ENCODE peak calls at places on chromosomes 16 and 17, in six cellular contexts. One of them, this sample, is unnamed.
A peak's percentile ranks its signal among the peaks of the same experiment; 100 is the strongest.

GRCh38 chr16:31451681-31452351 is 7.5 kb upstream of the ARMC5 start:
- DNase-seq in transverse colon: no peak
- DNase-seq in psoas muscle: peak; percentile 61
- DNase-seq in Karpas-422: peak; percentile 51
- DNase-seq in cardiac muscle cell: peak; percentile 79
- DNase-seq in ovary: peak; percentile 61
- DNase-seq in this sample: peak; percentile 74

GRCh38 chr16:49608095-49608494 is 234.5 kb downstream of the C16orf78 start:
- DNase-seq in transverse colon: no peak
- DNase-seq in psoas muscle: no peak
- DNase-seq in Karpas-422: no peak
- DNase-seq in cardiac muscle cell: peak; percentile 8
- DNase-seq in ovary: no peak
- DNase-seq in this sample: no peak

GRCh38 chr17:67441052-67441738 is 64.1 kb downstream of the PITPNC1 start:
- DNase-seq in transverse colon: peak; percentile 40
- DNase-seq in psoas muscle: peak; percentile 19
- DNase-seq in Karpas-422: no peak
- DNase-seq in cardiac muscle cell: peak; percentile 33
- DNase-seq in ovary: no peak
- DNase-seq in this sample: peak; percentile 76

GRCh38 chr16:11059588-11059987 is 115.2 kb downstream of the CLEC16A start:
- DNase-seq in transverse colon: no peak
- DNase-seq in psoas muscle: no peak
- DNase-seq in Karpas-422: no peak
- DNase-seq in cardiac muscle cell: no peak
- DNase-seq in ovary: no peak
- DNase-seq in this sample: no peak

GRCh38 chr17:63275318-63275967 is 170.7 kb downstream of the CYB561 start:
- DNase-seq in transverse colon: no peak
- DNase-seq in psoas muscle: no peak
- DNase-seq in Karpas-422: no peak
- DNase-seq in cardiac muscle cell: peak; percentile 96
- DNase-seq in ovary: no peak
- DNase-seq in this sample: peak; percentile 81

GRCh38 chr17:4522661-4523060 is 24.0 kb downstream of the SPNS2 start:
- DNase-seq in transverse colon: no peak
- DNase-seq in psoas muscle: no peak
- DNase-seq in Karpas-422: no peak
- DNase-seq in cardiac muscle cell: no peak
- DNase-seq in ovary: no peak
- DNase-seq in this sample: no peak

GRCh38 chr17:32275060-32276042 is 9.7 kb downstream of the RHBDL3 start:
- DNase-seq in transverse colon: no peak
- DNase-seq in psoas muscle: peak; percentile 64
- DNase-seq in Karpas-422: no peak
- DNase-seq in cardiac muscle cell: peak; percentile 74
- DNase-seq in ovary: peak; percentile 44
- DNase-seq in this sample: peak; percentile 95

GRCh38 chr16:18932243-18932997 is 6.2 kb upstream of the SMG1 start:
- DNase-seq in transverse colon: no peak
- DNase-seq in psoas muscle: no peak
- DNase-seq in Karpas-422: no peak
- DNase-seq in cardiac muscle cell: peak; percentile 30
- DNase-seq in ovary: no peak
- DNase-seq in this sample: no peak

GRCh38 chr17:19799796-19800195 is 51.7 kb upstream of the ALDH3A1 start:
- DNase-seq in transverse colon: no peak
- DNase-seq in psoas muscle: no peak
- DNase-seq in Karpas-422: no peak
- DNase-seq in cardiac muscle cell: no peak
- DNase-seq in ovary: no peak
- DNase-seq in this sample: no peak

GRCh38 chr16:66161942-66162341 is 204.5 kb upstream of the CDH5 start:
- DNase-seq in transverse colon: no peak
- DNase-seq in psoas muscle: no peak
- DNase-seq in Karpas-422: no peak
- DNase-seq in cardiac muscle cell: no peak
- DNase-seq in ovary: no peak
- DNase-seq in this sample: no peak

GRCh38 chr16:87442581-87442966 is 50.2 kb downstream of the ZCCHC14 start:
- DNase-seq in transverse colon: no peak
- DNase-seq in psoas muscle: no peak
- DNase-seq in Karpas-422: no peak
- DNase-seq in cardiac muscle cell: peak; percentile 32
- DNase-seq in ovary: no peak
- DNase-seq in this sample: peak; percentile 18

GRCh38 chr16:17474572-17474971 is 3.8 kb upstream of the XYLT1 start:
- DNase-seq in transverse colon: peak; percentile 20
- DNase-seq in psoas muscle: no peak
- DNase-seq in Karpas-422: peak; percentile 63
- DNase-seq in cardiac muscle cell: no peak
- DNase-seq in ovary: no peak
- DNase-seq in this sample: no peak

GRCh38 chr16:82633964-82634600 is 7.3 kb downstream of the CDH13 start:
- DNase-seq in transverse colon: peak; percentile 28
- DNase-seq in psoas muscle: peak; percentile 55
- DNase-seq in Karpas-422: no peak
- DNase-seq in cardiac muscle cell: peak; percentile 64
- DNase-seq in ovary: no peak
- DNase-seq in this sample: peak; percentile 75

GRCh38 chr17:82872591-82873520 is 33.0 kb upstream of the ZNF750 start:
- DNase-seq in transverse colon: no peak
- DNase-seq in psoas muscle: no peak
- DNase-seq in Karpas-422: no peak
- DNase-seq in cardiac muscle cell: no peak
- DNase-seq in ovary: no peak
- DNase-seq in this sample: no peak

GRCh38 chr17:57577751-57578607 is 167.1 kb downstream of the CCDC182 start:
- DNase-seq in transverse colon: no peak
- DNase-seq in psoas muscle: peak; percentile 40
- DNase-seq in Karpas-422: no peak
- DNase-seq in cardiac muscle cell: peak; percentile 93
- DNase-seq in ovary: peak; percentile 85
- DNase-seq in this sample: peak; percentile 63

GRCh38 chr16:4538067-4538385 is 547 bp downstream of the CDIP1 start:
- DNase-seq in transverse colon: no peak
- DNase-seq in psoas muscle: no peak
- DNase-seq in Karpas-422: no peak
- DNase-seq in cardiac muscle cell: peak; percentile 25
- DNase-seq in ovary: no peak
- DNase-seq in this sample: no peak

GRCh38 chr17:57045868-57046671 is 39.0 kb upstream of the AKAP1 start:
- DNase-seq in transverse colon: peak; percentile 52
- DNase-seq in psoas muscle: peak; percentile 36
- DNase-seq in Karpas-422: no peak
- DNase-seq in cardiac muscle cell: no peak
- DNase-seq in ovary: no peak
- DNase-seq in this sample: no peak

GRCh38 chr17:61402978-61403845 is 3.6 kb downstream of the TBX2 start:
- DNase-seq in transverse colon: no peak
- DNase-seq in psoas muscle: no peak
- DNase-seq in Karpas-422: no peak
- DNase-seq in cardiac muscle cell: no peak
- DNase-seq in ovary: no peak
- DNase-seq in this sample: no peak

GRCh38 chr17:42248351-42249179 is 27.6 kb downstream of the STAT5B start:
- DNase-seq in transverse colon: peak; percentile 79
- DNase-seq in psoas muscle: peak; percentile 70
- DNase-seq in Karpas-422: peak; percentile 94
- DNase-seq in cardiac muscle cell: peak; percentile 98
- DNase-seq in ovary: peak; percentile 91
- DNase-seq in this sample: no peak

GRCh38 chr17:40348562-40349476 is 15.7 kb downstream of the GJD3 start:
- DNase-seq in transverse colon: peak; percentile 57
- DNase-seq in psoas muscle: peak; percentile 70
- DNase-seq in Karpas-422: no peak
- DNase-seq in cardiac muscle cell: no peak
- DNase-seq in ovary: no peak
- DNase-seq in this sample: no peak

GRCh38 chr16:1645914-1646525 is 32.1 kb upstream of the JPT2 start:
- DNase-seq in transverse colon: no peak
- DNase-seq in psoas muscle: no peak
- DNase-seq in Karpas-422: no peak
- DNase-seq in cardiac muscle cell: no peak
- DNase-seq in ovary: no peak
- DNase-seq in this sample: peak; percentile 38
- H3K4me3 ChIP-seq in transverse colon: no peak overlapping the region
- H3K4me3 ChIP-seq in psoas muscle: no peak overlapping the region
- H3K4me3 ChIP-seq in Karpas-422: no peak overlapping the region
- H3K4me3 ChIP-seq in cardiac muscle cell: no peak overlapping the region
- H3K4me3 ChIP-seq in ovary: no peak overlapping the region
- H3K4me3 ChIP-seq in this sample: no peak overlapping the region

DNA sequence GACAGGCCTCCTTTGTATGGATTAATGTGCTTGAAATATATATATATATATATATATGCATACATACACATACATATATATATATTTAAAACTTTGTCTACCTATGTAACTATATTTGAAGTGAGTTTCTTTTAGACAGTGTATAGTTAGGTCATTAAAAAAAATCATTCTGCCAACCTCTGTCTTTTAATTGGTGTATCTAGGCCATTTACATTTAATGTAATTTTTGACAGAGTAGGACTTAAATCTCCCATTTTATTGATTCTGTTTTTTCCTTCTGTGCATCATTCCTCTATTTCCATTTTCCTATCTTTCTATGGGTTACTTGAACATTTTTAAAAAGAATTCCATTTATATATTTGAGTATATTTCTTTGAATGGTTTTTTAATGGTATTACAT is 125.2 kb downstream of the IRF8 start:
- DNase-seq in transverse colon: no peak
- DNase-seq in psoas muscle: no peak
- DNase-seq in Karpas-422: no peak
- DNase-seq in cardiac muscle cell: no peak
- DNase-seq in ovary: no peak
- DNase-seq in this sample: no peak
- H3K9me3 ChIP-seq in transverse colon: peaks cover 16% of the 10 kb centered on the region
- H3K9me3 ChIP-seq in psoas muscle: peaks cover 24% of the 10 kb centered on the region
- H3K9me3 ChIP-seq in Karpas-422: peaks cover 11% of the 10 kb centered on the region
- H3K9me3 ChIP-seq in cardiac muscle cell: no peaks in the 10 kb centered on the region
- H3K9me3 ChIP-seq in ovary: peaks cover 14% of the 10 kb centered on the region
- H3K9me3 ChIP-seq in this sample: peaks cover 24% of the 10 kb centered on the region

DNA sequence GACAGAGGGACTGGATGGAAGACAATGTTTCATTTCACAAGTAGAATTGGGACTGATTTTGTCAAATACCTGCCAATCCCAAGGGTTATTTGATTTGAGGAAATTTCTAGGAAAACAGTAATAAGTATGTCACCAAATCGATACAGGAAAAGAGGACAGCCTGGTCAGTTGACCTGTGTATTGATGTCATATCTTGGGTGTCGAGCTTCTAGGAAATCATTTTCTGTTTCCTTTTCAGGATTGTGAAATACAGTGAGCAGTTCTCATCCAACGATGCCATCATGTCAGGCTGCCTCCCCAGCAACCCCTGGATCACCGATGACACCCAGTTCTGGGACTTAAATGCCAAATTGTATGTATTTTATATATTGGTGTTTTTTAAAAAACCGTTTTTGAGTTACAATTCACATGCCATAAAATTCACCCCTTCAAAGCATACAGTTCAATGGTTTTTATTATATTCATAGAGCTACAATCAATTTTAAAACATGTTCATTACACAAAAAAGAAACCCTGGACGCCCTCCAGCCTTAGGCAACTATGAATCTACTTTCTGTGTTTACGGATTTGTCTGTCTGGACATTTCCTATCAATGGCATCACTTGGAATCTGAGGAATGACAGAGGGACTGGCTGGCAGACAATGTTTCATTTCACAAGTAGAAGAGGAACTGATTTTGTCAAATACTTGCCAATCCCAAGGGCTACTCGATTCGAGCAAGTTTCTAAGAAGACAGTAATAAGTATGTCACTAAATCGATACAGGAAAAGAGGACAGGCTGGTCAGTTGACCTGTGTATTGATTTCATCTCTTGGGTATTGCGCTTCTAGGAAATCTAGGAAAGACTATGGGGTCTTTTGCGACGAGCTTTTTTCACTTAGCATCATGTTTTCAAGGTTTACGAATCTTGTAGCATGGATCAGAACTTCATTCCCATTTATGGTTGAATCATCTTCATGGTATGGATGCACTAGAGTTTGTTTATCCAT is 56.4 kb downstream of the RGS9 start:
- DNase-seq in transverse colon: no peak
- DNase-seq in psoas muscle: no peak
- DNase-seq in Karpas-422: no peak
- DNase-seq in cardiac muscle cell: no peak
- DNase-seq in ovary: no peak
- DNase-seq in this sample: peak; percentile 50
- H3K27ac ChIP-seq in transverse colon: no peak overlapping the region
- H3K27ac ChIP-seq in psoas muscle: no peak overlapping the region
- H3K27ac ChIP-seq in Karpas-422: no peak overlapping the region
- H3K27ac ChIP-seq in cardiac muscle cell: no peak overlapping the region
- H3K27ac ChIP-seq in ovary: no peak overlapping the region
- H3K27ac ChIP-seq in this sample: peak overlapping the region; percentile 22

GRCh38 chr17:59328534-59329095 is 2.8 kb upstream of the YPEL2 start:
- DNase-seq in transverse colon: no peak
- DNase-seq in psoas muscle: no peak
- DNase-seq in Karpas-422: no peak
- DNase-seq in cardiac muscle cell: no peak
- DNase-seq in ovary: no peak
- DNase-seq in this sample: no peak

GRCh38 chr17:59331929-59332889 is 754 bp downstream of the YPEL2 start:
- DNase-seq in transverse colon: peak; percentile 51
- DNase-seq in psoas muscle: peak; percentile 81
- DNase-seq in Karpas-422: peak; percentile 51
- DNase-seq in cardiac muscle cell: peak; percentile 51
- DNase-seq in ovary: peak; percentile 29
- DNase-seq in this sample: peak; percentile 40

GRCh38 chr17:59331129-59331928 is at the start of gene YPEL2:
- DNase-seq in transverse colon: peak; percentile 97
- DNase-seq in psoas muscle: peak; percentile 98
- DNase-seq in Karpas-422: peak; percentile 95
- DNase-seq in cardiac muscle cell: peak; percentile 97
- DNase-seq in ovary: peak; percentile 97
- DNase-seq in this sample: peak; percentile 83

GRCh38 chr17:59329558-59330313 is 1.7 kb upstream of the YPEL2 start:
- DNase-seq in transverse colon: peak; percentile 66
- DNase-seq in psoas muscle: peak; percentile 56
- DNase-seq in Karpas-422: peak; percentile 78
- DNase-seq in cardiac muscle cell: peak; percentile 90
- DNase-seq in ovary: peak; percentile 67
- DNase-seq in this sample: peak; percentile 78

DNA sequence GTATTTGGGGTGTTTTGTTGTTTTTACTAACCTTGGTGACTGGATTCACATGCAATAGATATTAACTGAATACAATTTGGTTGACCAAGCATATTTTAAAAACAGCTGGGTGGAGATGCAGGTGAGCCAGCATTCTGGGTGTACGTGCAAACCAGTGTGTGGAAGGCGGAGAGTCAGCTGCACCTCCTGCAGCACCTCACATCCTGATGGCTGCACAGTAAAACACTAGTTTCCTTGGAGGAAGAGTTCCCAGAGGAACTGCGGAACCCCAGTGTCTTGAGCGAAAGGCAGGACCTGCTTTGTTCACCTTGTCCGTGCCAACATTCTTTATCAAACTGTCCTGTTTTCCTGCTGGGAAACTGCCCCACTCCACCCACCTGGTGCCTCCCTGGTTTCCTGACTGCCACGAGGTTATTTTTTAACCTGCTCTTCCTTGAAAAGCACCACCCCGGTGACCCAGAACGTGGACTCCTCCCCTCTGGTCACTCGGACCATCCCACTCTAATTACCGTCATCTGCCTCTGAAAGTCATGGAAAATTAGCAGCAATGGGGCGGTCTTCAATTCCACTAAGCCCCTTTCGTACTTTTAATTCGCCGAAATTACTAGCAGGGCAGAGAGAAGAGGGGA is 1.0 kb upstream of the YPEL2 start:
- DNase-seq in transverse colon: peak; percentile 84
- DNase-seq in psoas muscle: no peak
- DNase-seq in Karpas-422: no peak
- DNase-seq in cardiac muscle cell: no peak
- DNase-seq in ovary: peak; percentile 53
- DNase-seq in this sample: no peak
- H3K4me3 ChIP-seq in transverse colon: peak overlapping the region; percentile 94
- H3K4me3 ChIP-seq in psoas muscle: peak overlapping the region; percentile 89
- H3K4me3 ChIP-seq in Karpas-422: no peak overlapping the region
- H3K4me3 ChIP-seq in cardiac muscle cell: peak overlapping the region; percentile 99
- H3K4me3 ChIP-seq in ovary: no peak overlapping the region
- H3K4me3 ChIP-seq in this sample: no peak overlapping the region

This sample was measured in SJSA1.